ENCODE peak calls at places on chromosomes 3 and 15, in eight cellular contexts. U, D, Z, L, A, R, O and Q are unnamed samples.

GRCh38 chr3:146164071-146164470 is 3.1 kb upstream of the PLOD2 start:
- DNase-seq in U (no peak), D (no peak), Z (no peak), L (no peak), A (no peak), R (no peak), O (no peak), Q (no peak)

GRCh38 chr3:134199240-134199639 is 51.4 kb downstream of the RYK start:
- DNase-seq in U (no peak), D (no peak), Z (no peak), L (no peak), A (no peak), R (no peak), O (no peak), Q (no peak)

GRCh38 chr15:33089878-33090757 is 104.4 kb downstream of the FMN1 start:
- DNase-seq in U (peak), D (no peak), Z (no peak), L (peak), A (peak), R (no peak), O (no peak), Q (no peak)

GRCh38 chr3:133258358-133258757 is 141.5 kb upstream of the BFSP2 start:
- DNase-seq in U (no peak), D (no peak), Z (no peak), L (no peak), A (no peak), R (no peak), O (no peak), Q (no peak)

GRCh38 chr15:76932090-76932966 is 779 bp downstream of the RCN2 start:
- DNase-seq in U (no peak), D (no peak), Z (no peak), L (peak), A (peak), R (no peak), O (no peak), Q (no peak)

GRCh38 chr15:76335851-76336253 is 721 bp upstream of the ISL2 start:
- DNase-seq in U (no peak), D (no peak), Z (no peak), L (no peak), A (peak), R (no peak), O (no peak), Q (peak)

GRCh38 chr3:132730891-132731580 is 8.8 kb upstream of the NPHP3 start:
- DNase-seq in U (peak), D (no peak), Z (no peak), L (peak), A (peak), R (no peak), O (no peak), Q (peak)

GRCh38 chr3:143977326-143978262 is 6.0 kb downstream of the DIPK2A start:
- DNase-seq in U (peak), D (no peak), Z (no peak), L (peak), A (peak), R (no peak), O (no peak), Q (no peak)

GRCh38 chr3:52039846-52040245 is 16.5 kb downstream of the DUSP7 start:
- DNase-seq in U (no peak), D (peak), Z (peak), L (no peak), A (no peak), R (peak), O (no peak), Q (no peak)

GRCh38 chr15:63918317-63918672 is 84.5 kb upstream of the HERC1 start:
- DNase-seq in U (no peak), D (no peak), Z (no peak), L (no peak), A (no peak), R (no peak), O (no peak), Q (no peak)

GRCh38 chr3:15633159-15633558 is 31.6 kb downstream of the BTD start:
- DNase-seq in U (no peak), D (no peak), Z (no peak), L (no peak), A (no peak), R (no peak), O (no peak), Q (no peak)

GRCh38 chr3:68249265-68249664 is 594.9 kb upstream of the SUCLG2 start:
- DNase-seq in U (no peak), D (no peak), Z (no peak), L (no peak), A (peak), R (no peak), O (no peak), Q (no peak)

GRCh38 chr3:14410106-14410500 is 7.7 kb downstream of the SLC6A6 start:
- DNase-seq in U (no peak), D (no peak), Z (no peak), L (no peak), A (no peak), R (no peak), O (no peak), Q (no peak)
- H3K4me3 ChIP-seq in U (no peak), D (no peak), Z (no peak), L (no peak), A (no peak), R (no peak), O (no peak), Q (no peak)

GRCh38 chr15:89196994-89197393 is 24.4 kb downstream of the RLBP1 start:
- DNase-seq in U (no peak), D (no peak), Z (no peak), L (no peak), A (no peak), R (no peak), O (no peak), Q (no peak)
- H3K4me3 ChIP-seq in U (no peak), D (no peak), Z (no peak), L (no peak), A (no peak), R (no peak), O (no peak), Q (no peak)

GRCh38 chr3:42685891-42686820 is 819 bp downstream of the KLHL40 start:
- DNase-seq in U (peak), D (no peak), Z (no peak), L (no peak), A (no peak), R (no peak), O (no peak), Q (no peak)
- H3K4me3 ChIP-seq in U (peak), D (peak), Z (peak), L (no peak), A (no peak), R (no peak), O (no peak), Q (no peak)

GRCh38 chr15:39285663-39286062 is 295.2 kb upstream of the THBS1 start:
- DNase-seq in U (peak), D (no peak), Z (no peak), L (no peak), A (no peak), R (no peak), O (no peak), Q (no peak)
- H3K4me3 ChIP-seq in U (no peak), D (no peak), Z (no peak), L (no peak), A (no peak), R (no peak), O (no peak), Q (no peak)

DNA sequence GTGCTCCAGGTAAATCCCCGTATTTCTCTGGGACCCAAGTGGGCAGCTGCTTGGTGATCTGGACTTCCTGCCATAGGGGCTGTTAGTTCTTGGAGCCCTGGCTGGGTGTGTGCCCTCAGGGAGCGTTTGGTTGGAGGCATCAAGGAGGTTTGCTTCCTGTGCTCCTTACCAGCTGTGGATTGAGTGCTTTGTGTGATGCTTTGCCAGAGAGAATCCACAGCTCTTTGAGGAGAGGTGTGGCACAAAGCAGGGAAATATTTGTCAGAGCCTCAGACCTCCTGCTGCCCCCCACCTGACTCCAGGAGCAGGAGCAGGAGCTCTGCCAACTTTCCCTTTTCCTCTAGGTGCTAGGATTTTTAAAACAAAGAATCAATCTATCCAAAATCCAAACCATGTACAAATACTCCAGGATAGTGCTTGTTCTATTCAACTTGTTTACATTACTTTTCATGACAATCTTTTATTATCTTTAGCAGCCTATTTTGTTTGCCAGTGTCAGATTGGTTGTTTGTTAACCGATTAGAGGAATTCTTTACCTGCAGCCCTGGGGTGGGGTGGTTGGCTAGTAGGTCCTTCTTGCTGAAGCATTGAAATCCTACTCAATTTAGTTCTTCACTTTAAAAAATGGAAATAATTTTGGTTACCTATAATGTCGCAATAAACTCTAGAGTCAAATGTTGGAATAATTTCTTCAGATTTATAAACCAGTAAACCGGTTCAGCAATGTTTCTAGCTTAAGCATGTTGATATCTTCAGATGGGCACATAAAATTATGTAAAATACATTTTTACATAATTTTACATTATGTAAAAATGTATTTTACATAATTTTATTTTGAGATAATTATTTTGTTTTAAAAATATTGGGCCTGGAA is 2.5 kb downstream of the CTDSPL start:
- DNase-seq in U (no peak), D (no peak), Z (no peak), L (no peak), A (no peak), R (no peak), O (no peak), Q (no peak)
- H3K4me3 ChIP-seq in U (no peak), D (peak), Z (peak), L (no peak), A (no peak), R (no peak), O (no peak), Q (no peak)

DNA sequence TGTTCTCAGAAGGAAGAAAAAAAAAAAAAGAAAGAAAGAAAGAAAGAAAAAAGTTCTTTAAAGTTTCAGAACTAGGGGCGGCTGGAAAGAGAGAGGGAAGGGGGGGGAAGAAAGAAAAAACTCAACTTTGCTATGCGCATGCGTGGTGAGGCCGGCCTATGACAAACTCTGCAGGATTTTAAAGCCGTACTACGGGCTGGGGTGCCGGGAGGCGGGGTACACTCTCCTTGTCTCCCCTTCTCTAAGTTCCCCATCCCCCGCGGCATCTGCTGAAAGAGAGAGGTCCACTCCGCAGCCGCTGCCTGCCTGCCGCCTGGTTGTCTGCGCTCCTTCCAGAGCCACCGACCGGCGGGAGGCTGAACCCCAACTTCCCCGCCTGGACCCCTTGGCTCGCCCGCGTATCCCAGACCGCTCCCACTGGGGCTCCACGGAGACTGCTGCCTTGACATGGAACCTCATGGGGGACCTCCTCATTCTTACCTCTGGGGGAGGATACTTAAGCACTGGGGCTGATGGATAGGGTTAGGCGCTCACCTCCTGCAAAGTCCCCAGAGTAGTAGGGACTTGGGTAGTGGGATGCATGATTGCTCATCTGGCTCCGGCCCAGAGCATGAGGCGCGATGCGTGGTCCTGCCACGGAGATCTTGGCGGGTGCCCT is 1.4 kb upstream of the WNT5A start:
- DNase-seq in U (peak), D (no peak), Z (no peak), L (peak), A (peak), R (peak), O (peak), Q (peak)
- H3K4me3 ChIP-seq in U (peak), D (peak), Z (peak), L (peak), A (peak), R (peak), O (peak), Q (peak)

GRCh38 chr3:57757642-57758297 is 1.7 kb downstream of the SLMAP start:
- DNase-seq in U (no peak), D (no peak), Z (peak), L (no peak), A (peak), R (no peak), O (no peak), Q (peak)

GRCh38 chr3:57756022-57756527 is at the start of gene SLMAP:
- DNase-seq in U (peak), D (peak), Z (peak), L (peak), A (peak), R (peak), O (peak), Q (peak)

GRCh38 chr3:57756528-57757401 is 656 bp downstream of the SLMAP start:
- DNase-seq in U (peak), D (peak), Z (peak), L (peak), A (peak), R (peak), O (peak), Q (peak)

GRCh38 chr3:57755368-57756021 is 614 bp upstream of the SLMAP start:
- DNase-seq in U (peak), D (no peak), Z (no peak), L (peak), A (peak), R (no peak), O (no peak), Q (peak)

DNA sequence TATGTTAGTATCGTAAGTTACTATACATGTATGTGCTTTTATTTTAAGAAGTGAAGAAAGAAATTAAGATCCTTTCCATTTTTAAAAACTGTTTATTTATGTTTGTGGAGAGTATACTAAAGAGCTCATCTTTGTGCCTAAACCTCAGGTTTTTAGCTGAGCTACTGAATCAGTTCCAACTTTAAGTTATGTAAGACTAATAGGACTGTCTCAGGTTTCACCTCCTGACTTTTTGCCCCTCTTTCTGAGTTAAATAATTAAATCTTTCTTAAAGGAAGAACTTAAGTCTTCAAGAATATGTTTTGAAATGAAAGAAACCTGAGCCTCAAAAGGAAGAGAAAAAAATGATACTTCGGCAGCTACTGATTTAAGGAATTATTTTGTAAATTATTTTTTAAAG is 2.6 kb downstream of the SLMAP start:
- DNase-seq in U (peak), D (no peak), Z (no peak), L (no peak), A (no peak), R (no peak), O (no peak), Q (no peak)
- H3K4me3 ChIP-seq in U (peak), D (peak), Z (no peak), L (peak), A (peak), R (no peak), O (peak), Q (peak)

GRCh38 chr3:67067251-67067650 is 69.1 kb downstream of the KBTBD8 start:
- DNase-seq in U (no peak), D (no peak), Z (no peak), L (peak), A (peak), R (no peak), O (no peak), Q (no peak)

GRCh38 chr3:67059443-67059842 is 61.3 kb downstream of the KBTBD8 start:
- DNase-seq in U (no peak), D (no peak), Z (no peak), L (no peak), A (no peak), R (no peak), O (no peak), Q (no peak)

GRCh38 chr3:67064105-67064504 is 66.0 kb downstream of the KBTBD8 start:
- DNase-seq in U (no peak), D (no peak), Z (no peak), L (no peak), A (no peak), R (no peak), O (no peak), Q (no peak)
- H3K4me3 ChIP-seq in U (no peak), D (no peak), Z (no peak), L (no peak), A (no peak), R (no peak), O (no peak), Q (no peak)